ENCODE peak calls at places on chromosomes 12 and 14, in ten cellular contexts. I, D, W, Z, C, V, G, A, J and Y are unnamed samples. For H3K4me1, the result is how much of the 10 kb centered on the place peaks cover.

GRCh38 chr12:96192926-96193573 is 1.1 kb upstream of the ELK3 start:
- DNase-seq in I (no peak), D (no peak), W (no peak), Z (no peak), C (no peak), V (no peak), G (no peak), A (no peak), J (no peak), Y (no peak)

GRCh38 chr12:81332054-81332453 is 254.2 kb downstream of the ACSS3 start:
- DNase-seq in I (no peak), D (no peak), W (no peak), Z (no peak), C (no peak), V (no peak), G (no peak), A (no peak), J (no peak), Y (no peak)

GRCh38 chr12:107329569-107330324 is 236.4 kb upstream of the CRY1 start:
- DNase-seq in I (no peak), D (no peak), W (no peak), Z (no peak), C (peak), V (no peak), G (no peak), A (no peak), J (no peak), Y (no peak)

GRCh38 chr12:45200497-45201043 is 15.3 kb upstream of the ANO6 start:
- DNase-seq in I (no peak), D (no peak), W (no peak), Z (no peak), C (peak), V (no peak), G (peak), A (no peak), J (no peak), Y (no peak)

GRCh38 chr12:65823481-65824313 is 586 bp upstream of the HMGA2 start:
- DNase-seq in I (no peak), D (peak), W (peak), Z (peak), C (peak), V (no peak), G (no peak), A (peak), J (peak), Y (peak)

GRCh38 chr12:5509122-5509521 is 77.2 kb downstream of the NTF3 start:
- DNase-seq in I (no peak), D (no peak), W (no peak), Z (no peak), C (no peak), V (no peak), G (no peak), A (no peak), J (no peak), Y (no peak)

GRCh38 chr12:51970904-51971646 is 19.6 kb downstream of the ACVR1B start:
- DNase-seq in I (no peak), D (no peak), W (peak), Z (no peak), C (peak), V (no peak), G (peak), A (peak), J (no peak), Y (peak)

GRCh38 chr14:99274346-99275221 is 2.6 kb upstream of the BCL11B start:
- DNase-seq in I (peak), D (no peak), W (peak), Z (peak), C (peak), V (no peak), G (peak), A (peak), J (peak), Y (peak)

GRCh38 chr12:10668526-10668925 is 5.3 kb downstream of the STYK1 start:
- DNase-seq in I (no peak), D (no peak), W (no peak), Z (no peak), C (no peak), V (no peak), G (peak), A (no peak), J (no peak), Y (no peak)

GRCh38 chr14:89179891-89180404 is 237.1 kb downstream of the FOXN3 start:
- DNase-seq in I (no peak), D (no peak), W (no peak), Z (no peak), C (no peak), V (no peak), G (no peak), A (no peak), J (peak), Y (no peak)

GRCh38 chr12:99977550-99977949 is 7.2 kb downstream of the ANKS1B start:
- DNase-seq in I (no peak), D (no peak), W (no peak), Z (no peak), C (no peak), V (no peak), G (no peak), A (no peak), J (no peak), Y (no peak)

GRCh38 chr12:108430926-108431325 is 84.2 kb upstream of the FICD start:
- DNase-seq in I (no peak), D (no peak), W (no peak), Z (no peak), C (no peak), V (no peak), G (no peak), A (no peak), J (no peak), Y (no peak)

GRCh38 chr14:94054401-94054800 is 26.6 kb downstream of the DDX24 start:
- DNase-seq in I (no peak), D (no peak), W (no peak), Z (no peak), C (no peak), V (no peak), G (no peak), A (no peak), J (no peak), Y (no peak)

GRCh38 chr12:46585854-46586621 is 213.5 kb upstream of the SLC38A2 start:
- DNase-seq in I (no peak), D (peak), W (peak), Z (no peak), C (peak), V (no peak), G (peak), A (peak), J (no peak), Y (peak)

GRCh38 chr12:13368431-13368830 is 171.9 kb downstream of the EMP1 start:
- DNase-seq in I (no peak), D (no peak), W (no peak), Z (no peak), C (no peak), V (no peak), G (no peak), A (no peak), J (no peak), Y (no peak)

GRCh38 chr14:92676031-92676430 is 72.4 kb downstream of the LGMN start:
- DNase-seq in I (no peak), D (peak), W (no peak), Z (no peak), C (no peak), V (no peak), G (no peak), A (no peak), J (peak), Y (no peak)

GRCh38 chr12:91094957-91095356 is 16.3 kb downstream of the LUM start:
- DNase-seq in I (no peak), D (no peak), W (no peak), Z (no peak), C (no peak), V (no peak), G (no peak), A (no peak), J (no peak), Y (no peak)

GRCh38 chr14:53529519-53529918 is 376.4 kb upstream of the DDHD1 start:
- DNase-seq in I (no peak), D (no peak), W (no peak), Z (no peak), C (no peak), V (no peak), G (no peak), A (no peak), J (no peak), Y (no peak)

GRCh38 chr14:54709867-54710266 is 142.9 kb downstream of the SAMD4A start:
- DNase-seq in I (no peak), D (no peak), W (no peak), Z (no peak), C (no peak), V (no peak), G (no peak), A (no peak), J (no peak), Y (no peak)

GRCh38 chr12:15842106-15842505 is 40.1 kb upstream of the STRAP start:
- DNase-seq in I (no peak), D (no peak), W (no peak), Z (no peak), C (peak), V (no peak), G (no peak), A (no peak), J (no peak), Y (no peak)

GRCh38 chr14:96699666-96700065 is 97.5 kb upstream of the VRK1 start:
- DNase-seq in I (no peak), D (no peak), W (no peak), Z (no peak), C (no peak), V (no peak), G (no peak), A (no peak), J (no peak), Y (no peak)

GRCh38 chr14:89767861-89768268 is 186.7 kb downstream of the EFCAB11 start:
- DNase-seq in I (no peak), D (no peak), W (peak), Z (no peak), C (peak), V (no peak), G (peak), A (peak), J (no peak), Y (peak)

GRCh38 chr12:50400104-50400637 is 514 bp upstream of the LARP4 start:
- DNase-seq in I (no peak), D (no peak), W (peak), Z (no peak), C (no peak), V (no peak), G (no peak), A (no peak), J (no peak), Y (no peak)

GRCh38 chr12:13592063-13592942 is 389.1 kb downstream of the GRIN2B start:
- DNase-seq in I (no peak), D (no peak), W (no peak), Z (no peak), C (peak), V (no peak), G (no peak), A (no peak), J (no peak), Y (no peak)

GRCh38 chr12:93482721-93483120 is 15.4 kb downstream of the MRPL42 start:
- DNase-seq in I (no peak), D (no peak), W (no peak), Z (no peak), C (no peak), V (no peak), G (no peak), A (no peak), J (no peak), Y (no peak)

GRCh38 chr12:91958816-91959215 is 186.8 kb downstream of the BTG1 start:
- DNase-seq in I (no peak), D (no peak), W (peak), Z (no peak), C (peak), V (no peak), G (no peak), A (peak), J (no peak), Y (no peak)

GRCh38 chr12:109910969-109911348 is 10.9 kb downstream of the TCHP start:
- DNase-seq in I (no peak), D (no peak), W (no peak), Z (no peak), C (no peak), V (no peak), G (no peak), A (peak), J (peak), Y (peak)

DNA sequence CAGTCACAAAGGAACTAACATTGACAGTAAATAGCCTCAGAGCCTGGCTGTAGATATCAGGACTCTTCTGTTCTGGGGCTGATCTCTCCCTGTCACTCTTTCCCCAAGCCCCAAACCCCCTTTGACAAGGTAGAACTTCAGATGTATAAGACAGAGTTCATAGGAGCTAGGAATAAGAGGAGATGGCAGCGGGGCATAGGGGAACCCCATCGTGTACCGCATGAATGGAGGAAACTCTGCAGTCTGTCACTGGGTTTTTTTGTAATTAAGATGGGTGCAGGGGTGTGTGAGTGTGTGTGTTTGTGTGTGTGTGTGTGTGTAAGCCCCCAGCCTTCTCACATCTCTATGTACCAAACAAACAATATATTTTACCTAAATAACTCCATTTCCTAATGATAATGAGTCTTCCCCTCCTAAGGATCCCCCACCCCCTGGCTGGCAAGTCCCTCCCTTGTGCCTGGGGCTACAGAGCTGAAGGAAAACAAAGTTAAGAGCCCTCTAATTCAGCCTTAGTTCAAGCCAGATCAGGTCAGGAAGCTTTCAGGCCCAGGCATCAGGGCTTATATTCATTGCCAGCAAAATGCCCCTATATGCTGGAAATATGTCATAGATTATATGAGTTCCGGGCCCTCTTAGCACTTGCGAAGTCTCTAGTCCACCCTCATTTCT is 9.1 kb upstream of the HOXC4 start:
- DNase-seq in I (no peak), D (no peak), W (no peak), Z (no peak), C (no peak), V (no peak), G (no peak), A (no peak), J (no peak), Y (no peak)
- H3K4me1 ChIP-seq in I (under half), D (under half), W (under half), Z (under half), C (under half), V (under half), G (under half), A (under half), J (under half), Y (under half)

DNA sequence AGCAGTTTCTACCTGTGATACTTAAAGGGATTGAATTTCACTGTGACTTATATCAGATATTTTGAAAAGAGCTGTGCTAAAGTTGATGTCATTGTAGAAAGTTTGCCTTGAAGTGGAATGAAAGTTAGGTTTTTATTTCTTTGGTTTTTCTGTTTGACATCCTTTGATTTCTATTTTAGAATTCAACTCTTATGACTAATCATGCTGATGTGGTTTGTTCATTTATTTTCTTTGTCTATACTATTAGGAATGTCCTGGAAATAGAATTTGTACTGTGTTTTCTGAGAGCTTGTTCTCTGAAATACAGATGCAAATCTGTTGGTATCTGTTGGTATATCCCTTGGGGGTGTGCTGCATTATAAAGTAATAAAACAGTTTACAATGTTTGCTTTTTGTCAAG is 3.3 kb downstream of the CNOT2 start:
- DNase-seq in I (no peak), D (no peak), W (no peak), Z (no peak), C (peak), V (no peak), G (no peak), A (no peak), J (no peak), Y (no peak)
- H3K4me1 ChIP-seq in I (half or more), D (under half), W (under half), Z (half or more), C (under half), V (under half), G (half or more), A (under half), J (under half), Y (under half)

DNA sequence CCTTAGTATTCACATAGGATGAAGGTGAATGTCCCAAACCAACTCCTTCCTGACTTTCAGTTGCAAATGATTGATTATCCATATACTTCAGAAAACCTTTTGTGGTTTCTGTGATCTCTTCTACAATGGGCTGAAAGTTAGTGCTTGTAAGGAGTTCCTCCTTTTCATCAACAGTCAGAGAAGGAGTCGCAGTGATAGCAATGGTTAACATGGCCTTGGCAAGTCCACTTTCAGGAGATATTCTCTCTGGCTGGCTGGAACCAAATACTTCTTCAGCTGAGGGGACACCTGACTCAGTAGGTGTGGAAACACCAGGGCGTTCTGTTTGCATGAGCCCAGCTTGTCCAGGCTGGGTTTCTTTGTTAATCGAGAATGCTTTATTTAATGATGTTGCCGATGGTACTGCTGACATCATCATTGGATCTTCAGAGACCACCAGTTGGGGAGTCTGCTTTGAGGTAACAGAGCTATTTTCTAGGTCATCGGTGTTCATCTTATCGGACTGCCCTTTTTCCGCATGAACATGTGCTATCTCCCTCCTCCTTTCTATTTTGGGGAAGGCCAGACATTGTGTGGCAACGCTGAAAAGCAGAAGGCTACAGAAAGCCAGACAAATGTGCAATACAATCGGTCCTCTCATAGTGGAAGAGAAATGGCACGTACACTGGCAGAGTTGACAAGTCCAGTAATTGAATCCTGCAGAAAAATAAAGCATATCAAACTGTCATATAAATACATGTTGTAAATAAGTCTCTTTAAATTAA is 13.1 kb downstream of the ARMH4 start:
- DNase-seq in I (no peak), D (no peak), W (no peak), Z (no peak), C (no peak), V (no peak), G (no peak), A (no peak), J (no peak), Y (no peak)
- H3K4me1 ChIP-seq in I (under half), D (under half), W (under half), Z (under half), C (under half), V (under half), G (under half), A (under half), J (under half), Y (under half)

GRCh38 chr14:25009891-25010290 is 40.1 kb downstream of the STXBP6 start:
- DNase-seq in I (no peak), D (no peak), W (no peak), Z (no peak), C (no peak), V (no peak), G (no peak), A (peak), J (no peak), Y (no peak)

GRCh38 chr14:25010471-25010870 is 39.5 kb downstream of the STXBP6 start:
- DNase-seq in I (no peak), D (no peak), W (no peak), Z (no peak), C (no peak), V (no peak), G (no peak), A (no peak), J (no peak), Y (no peak)

GRCh38 chr14:25006961-25007795 is 42.8 kb downstream of the STXBP6 start:
- DNase-seq in I (no peak), D (no peak), W (no peak), Z (no peak), C (peak), V (no peak), G (no peak), A (peak), J (no peak), Y (no peak)

GRCh38 chr14:25006031-25006430 is 43.9 kb downstream of the STXBP6 start:
- DNase-seq in I (no peak), D (no peak), W (no peak), Z (no peak), C (no peak), V (no peak), G (no peak), A (no peak), J (no peak), Y (no peak)

DNA sequence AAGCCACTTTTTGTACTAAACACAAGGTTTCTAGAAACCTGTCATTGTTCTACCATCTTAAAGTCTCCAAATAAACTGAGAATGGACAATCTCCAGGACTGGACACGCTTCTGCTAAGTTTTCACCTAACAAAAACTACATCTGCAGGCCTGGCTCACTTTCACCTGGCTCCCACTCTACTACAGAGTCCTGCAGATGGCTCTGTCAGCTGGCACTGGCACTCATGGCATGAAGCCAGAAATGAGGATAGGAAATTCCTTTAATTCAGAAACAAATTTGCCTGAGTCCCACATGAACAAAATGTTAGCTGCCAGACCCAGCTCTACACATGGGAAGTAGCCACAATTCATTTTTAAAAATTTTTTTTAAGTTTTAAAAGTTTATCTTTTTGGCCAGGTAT is 42.1 kb downstream of the STXBP6 start:
- DNase-seq in I (no peak), D (no peak), W (no peak), Z (no peak), C (no peak), V (no peak), G (no peak), A (no peak), J (no peak), Y (no peak)
- H3K4me1 ChIP-seq in I (half or more), D (under half), W (under half), Z (half or more), C (under half), V (under half), G (under half), A (under half), J (under half), Y (under half)

GRCh38 chr12:67659296-67659695 is 10.8 kb downstream of the DYRK2 start:
- DNase-seq in I (no peak), D (no peak), W (no peak), Z (no peak), C (no peak), V (no peak), G (no peak), A (no peak), J (no peak), Y (no peak)
- H3K4me1 ChIP-seq in I (half or more), D (under half), W (under half), Z (half or more), C (under half), V (under half), G (half or more), A (under half), J (under half), Y (under half)

GRCh38 chr14:26602902-26603301 is 5.1 kb upstream of the NOVA1 start:
- DNase-seq in I (no peak), D (no peak), W (no peak), Z (no peak), C (no peak), V (no peak), G (no peak), A (no peak), J (no peak), Y (no peak)
- H3K4me1 ChIP-seq in I (under half), D (under half), W (under half), Z (under half), C (under half), V (under half), G (under half), A (under half), J (under half), Y (under half)

DNA sequence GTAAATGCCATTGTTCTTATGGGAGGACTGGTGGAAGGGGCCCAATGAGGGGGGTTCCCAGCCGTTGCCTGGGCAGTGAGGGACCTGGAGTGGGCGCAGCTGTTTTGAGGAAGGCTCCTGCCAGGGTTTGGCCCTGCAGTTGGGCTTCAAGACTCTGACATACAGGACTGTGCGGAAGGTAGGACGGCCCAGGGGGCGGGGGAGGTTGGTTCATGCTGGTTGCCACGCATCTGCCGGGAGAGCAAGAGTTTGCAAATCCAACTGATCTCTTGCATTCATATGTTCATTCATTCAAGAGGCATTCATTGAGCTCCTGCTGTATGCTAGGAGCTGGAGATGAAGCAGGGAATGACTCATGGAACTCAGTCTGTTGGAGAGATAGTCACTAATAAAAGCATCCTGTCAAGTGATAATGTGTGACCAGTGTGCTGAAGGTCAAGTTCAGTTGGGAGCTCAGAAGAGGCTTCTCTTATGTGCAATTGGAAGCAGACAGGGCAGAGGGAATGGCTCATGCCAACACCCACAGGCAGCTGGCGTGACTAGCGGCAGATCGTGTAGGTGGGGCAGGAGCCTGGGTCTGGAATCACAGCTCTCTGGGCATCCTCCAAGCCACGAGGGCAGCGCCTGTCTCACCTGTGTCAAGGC is 7.8 kb downstream of the SH2B3 start:
- DNase-seq in I (peak), D (no peak), W (no peak), Z (peak), C (peak), V (no peak), G (no peak), A (no peak), J (peak), Y (no peak)
- H3K4me1 ChIP-seq in I (half or more), D (under half), W (under half), Z (half or more), C (under half), V (under half), G (half or more), A (under half), J (under half), Y (under half)